ENCODE peak calls at places on chromosomes 2 and 18, in nine cellular contexts. L, Y, U, H, Q, D, F, B and A are unnamed samples.

GRCh38 chr2:111698743-111699554 is 185.0 kb downstream of the ANAPC1 start:
- DNase-seq in B (no peak), F (peak; percentile 95), U (peak; percentile 50), D (peak; percentile 47), Y (peak; percentile 94), L (no peak), H (peak; percentile 50), Q (peak; percentile 72), A (peak; percentile 89)

GRCh38 chr2:151947524-151948165 is 119.4 kb upstream of the ARL5A start:
- DNase-seq in Y (no peak), H (peak; percentile 46), B (no peak), Q (no peak), U (no peak), L (no peak), F (no peak), D (no peak), A (no peak)

GRCh38 chr2:164458801-164459200 is 162.5 kb downstream of the GRB14 start:
- DNase-seq in U (peak; percentile 59), Y (no peak), H (no peak), B (no peak), L (no peak), D (peak; percentile 44), Q (no peak), F (no peak), A (no peak)

GRCh38 chr18:64668563-64668962 is 519.7 kb upstream of the LINC00305 start:
- DNase-seq in B (no peak), Y (no peak), U (no peak), D (no peak), H (no peak), Q (no peak), L (no peak), F (no peak), A (no peak)

GRCh38 chr18:23183356-23184150 is 48.3 kb downstream of the CABLES1 start:
- DNase-seq in H (no peak), Q (no peak), L (no peak), D (no peak), Y (no peak), U (no peak), B (no peak), F (no peak), A (no peak)

GRCh38 chr18:23003289-23003688 is 70.2 kb downstream of the RBBP8 start:
- DNase-seq in B (no peak), F (no peak), H (no peak), Y (no peak), L (no peak), Q (no peak), D (no peak), U (no peak), A (no peak)

GRCh38 chr18:23689616-23690504 is 607 bp downstream of the LAMA3 start:
- DNase-seq in B (no peak), H (no peak), Q (no peak), F (no peak), Y (no peak), D (no peak), L (peak; percentile 45), U (peak; percentile 47), A (no peak)

GRCh38 chr2:10345126-10345525 is 42.4 kb downstream of the HPCAL1 start:
- DNase-seq in H (no peak), B (no peak), L (no peak), Q (no peak), U (no peak), Y (no peak), F (no peak), D (no peak), A (no peak)

GRCh38 chr2:134127496-134127895 is 126.4 kb upstream of the MGAT5 start:
- DNase-seq in L (peak; percentile 37), Q (no peak), Y (no peak), U (no peak), H (no peak), B (no peak), D (no peak), F (no peak), A (no peak)

GRCh38 chr18:8705941-8706544 is 687 bp downstream of the MTCL1 start:
- DNase-seq in Q (peak; percentile 66), U (peak; percentile 23), L (peak; percentile 37), F (no peak), H (no peak), D (peak; percentile 72), Y (peak; percentile 5), B (peak; percentile 23), A (no peak)

GRCh38 chr18:68763082-68763481 is 34.8 kb upstream of the CCDC102B start:
- DNase-seq in Q (no peak), Y (no peak), B (no peak), F (no peak), U (no peak), D (no peak), H (no peak), L (no peak), A (no peak)

GRCh38 chr2:15965564-15966019 is 25.2 kb downstream of the MYCN start:
- DNase-seq in Q (no peak), U (no peak), B (no peak), F (no peak), Y (no peak), D (no peak), H (no peak), L (no peak), A (no peak)

GRCh38 chr18:2978626-2979025 is 34.3 kb downstream of the LPIN2 start:
- DNase-seq in H (no peak), L (no peak), U (no peak), Q (no peak), B (no peak), F (no peak), Y (no peak), D (no peak), A (no peak)

GRCh38 chr2:191847764-191848163 is 876 bp upstream of the CAVIN2 start:
- DNase-seq in L (no peak), Q (no peak), D (no peak), U (no peak), Y (no peak), F (no peak), H (no peak), B (no peak), A (no peak)

GRCh38 chr18:62128157-62128556 is 58.7 kb downstream of the PIGN start:
- DNase-seq in L (no peak), B (no peak), U (no peak), Y (no peak), Q (no peak), F (no peak), D (no peak), H (peak; percentile 46), A (no peak)

GRCh38 chr2:158967114-158967730 is 1.2 kb upstream of the TANC1 start:
- DNase-seq in H (no peak), U (no peak), Y (no peak), Q (no peak), L (no peak), F (no peak), B (no peak), D (peak; percentile 32), A (peak; percentile 17)

DNA sequence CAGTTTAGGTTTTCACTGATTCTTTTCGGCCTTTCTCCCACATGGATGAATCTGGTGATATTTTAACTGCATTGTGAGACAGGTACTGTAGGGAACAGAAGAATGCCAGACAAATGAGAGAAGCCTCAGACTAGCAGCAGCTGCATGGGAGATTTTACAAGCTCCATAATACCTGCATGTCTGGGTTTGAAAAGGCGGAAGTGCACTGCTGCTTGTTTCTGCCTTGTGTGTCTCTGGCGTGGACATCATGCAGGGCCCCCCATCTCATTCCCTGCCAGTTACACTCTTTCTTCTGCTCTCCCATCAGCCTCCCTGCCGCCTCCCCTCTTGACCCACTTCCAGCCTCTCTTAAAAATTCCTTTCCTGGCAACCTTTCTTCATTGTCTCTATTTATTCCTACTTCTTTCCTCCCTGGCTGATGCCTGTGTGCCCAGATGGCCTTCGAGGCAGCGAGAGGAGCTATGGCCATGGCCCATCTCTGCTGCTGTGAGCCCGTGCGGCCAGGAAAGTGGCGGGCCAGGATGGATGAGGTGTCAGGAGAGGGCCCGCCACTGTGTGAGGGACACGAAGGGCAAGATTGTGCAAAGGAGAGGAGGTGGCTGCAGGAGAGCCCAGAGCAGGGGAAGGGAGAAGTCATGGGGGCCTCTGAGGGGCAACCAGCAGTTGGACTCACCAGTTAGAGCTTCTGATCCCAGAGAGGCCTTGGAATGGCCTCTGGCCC is 33.8 kb downstream of the IMPA2 start:
- DNase-seq in Y (no peak), F (no peak), H (no peak), U (no peak), Q (peak; percentile 67), B (no peak), D (no peak), L (no peak), A (no peak)
- TF ChIP-seq POLR2AphosphoS5 in Y (no peak), F (no peak), H (peak; percentile 5), U (no peak), Q (no peak), B (no peak), D (no peak), L (no peak), A (no peak)

GRCh38 chr2:125638345-125638744 is 1017.6 kb upstream of the GYPC start:
- DNase-seq in L (no peak), Q (no peak), F (no peak), H (no peak), U (no peak), B (no peak), Y (no peak), D (no peak), A (no peak)
- TF ChIP-seq POLR2AphosphoS5 in L (no peak), Q (no peak), F (no peak), H (no peak), U (no peak), B (no peak), Y (no peak), D (no peak), A (no peak)

GRCh38 chr2:219209236-219209635 is 2.7 kb downstream of the ZFAND2B start:
- DNase-seq in H (no peak), B (no peak), L (no peak), F (no peak), Q (peak; percentile 63), U (no peak), Y (no peak), D (no peak), A (no peak)

GRCh38 chr2:219206442-219207253 is at the start of gene ZFAND2B:
- DNase-seq in D (peak; percentile 99), L (peak; percentile 99), U (peak; percentile 97), Q (peak; percentile 97), H (peak; percentile 96), B (peak; percentile 99), Y (peak; percentile 79), F (peak; percentile 78), A (peak; percentile 97)

GRCh38 chr2:219205981-219206441 is 571 bp upstream of the ZFAND2B start:
- DNase-seq in B (no peak), Y (no peak), U (peak; percentile 15), L (no peak), F (no peak), H (no peak), D (no peak), Q (peak; percentile 21), A (no peak)

GRCh38 chr2:219207884-219208740 is 1.5 kb downstream of the ZFAND2B start:
- DNase-seq in Y (no peak), U (no peak), Q (peak; percentile 55), D (peak; percentile 51), F (no peak), H (peak; percentile 33), B (no peak), L (no peak), A (no peak)

GRCh38 chr2:219207254-219207883 is 787 bp downstream of the ZFAND2B start:
- DNase-seq in D (no peak), B (no peak), H (no peak), L (no peak), Y (no peak), F (no peak), Q (peak; percentile 66), U (no peak), A (no peak)
- TF ChIP-seq POLR2AphosphoS5 in D (no peak), B (no peak), H (no peak), L (no peak), Y (no peak), F (no peak), Q (no peak), U (no peak), A (no peak)

GRCh38 chr18:26548144-26549102 is at the start of gene KCTD1:
- DNase-seq in Y (peak; percentile 55), Q (peak; percentile 86), H (peak; percentile 73), L (peak; percentile 81), F (peak; percentile 56), B (peak; percentile 77), U (peak; percentile 95), D (peak; percentile 94), A (peak; percentile 85)
- TF ChIP-seq POLR2AphosphoS5 in Y (peak; percentile 24), Q (no peak), H (peak; percentile 59), L (no peak), F (peak; percentile 46), B (no peak), U (peak; percentile 33), D (peak; percentile 30), A (no peak)